ENCODE peak calls at places on chromosomes 2 and 18, in nine cellular contexts. K is fibroblast of lung; L is brain microvascular endothelial cell; V is suprapubic skin; B is stimulated activated CD8-positive, alpha-beta memory T cell treated with anti-CD3 and anti-CD28 coated beads, Interleukin-15, amount 100 ng/mL, for 48 hours; S is activated T-cell treated with anti-CD3 and anti-CD28 coated beads for 48 hours; M is effector memory CD4-positive, alpha-beta T cell; E is NCI-H748 treated with DMSO at 0.1 percent for 48 hours; R is stimulated activated naive CD4-positive, alpha-beta T cell. C is an unnamed sample.

GRCh38 chr2:218079943-218080913 is 11.2 kb downstream of the RUFY4 start:
- DNase-seq in L (no peak), S (no peak), R (no peak), V (no peak), E (no peak), B (no peak), K (no peak), M (no peak), C (no peak)

GRCh38 chr2:127410871-127411396 is 7.3 kb upstream of the PROC start:
- DNase-seq in L (no peak), S (no peak), B (no peak), R (no peak), E (no peak), V (no peak), K (peak; percentile 37), M (no peak), C (no peak)

GRCh38 chr18:77013777-77014525 is 118.6 kb downstream of the MBP start:
- DNase-seq in K (no peak), E (no peak), S (no peak), V (peak; percentile 80), M (no peak), R (no peak), B (no peak), L (no peak), C (no peak)

GRCh38 chr2:60560734-60561649 is 7.5 kb upstream of the BCL11A start:
- DNase-seq in M (no peak), E (no peak), R (no peak), K (no peak), B (no peak), S (no peak), V (no peak), L (no peak), C (no peak)

GRCh38 chr2:128499367-128500135 is 180.9 kb upstream of the HS6ST1 start:
- DNase-seq in L (no peak), V (no peak), M (no peak), R (no peak), E (no peak), B (no peak), S (no peak), K (no peak), C (no peak)

GRCh38 chr2:17934721-17935120 is 56.3 kb downstream of the KCNS3 start:
- DNase-seq in S (no peak), V (no peak), M (no peak), E (no peak), B (no peak), R (no peak), K (peak; percentile 58), L (peak; percentile 65), C (no peak)

GRCh38 chr2:233251306-233252116 is at the start of gene ATG16L1:
- DNase-seq in B (peak; percentile 94), E (peak; percentile 88), M (peak; percentile 93), L (peak; percentile 89), S (peak; percentile 96), R (peak; percentile 93), V (peak; percentile 96), K (peak; percentile 95), C (peak; percentile 95)

GRCh38 chr2:102632380-102633175 is 13.2 kb downstream of the SLC9A2 start:
- DNase-seq in V (no peak), M (no peak), R (no peak), S (no peak), L (no peak), E (no peak), B (no peak), K (no peak), C (no peak)

GRCh38 chr18:41484069-41484468 is 471.0 kb upstream of the PIK3C3 start:
- DNase-seq in S (no peak), E (peak; percentile 52), R (no peak), V (no peak), M (no peak), B (no peak), L (no peak), K (no peak), C (no peak)

GRCh38 chr2:36408198-36408703 is 52.7 kb downstream of the CRIM1 start:
- DNase-seq in B (no peak), E (no peak), L (peak; percentile 81), S (no peak), K (peak; percentile 74), M (no peak), R (no peak), V (no peak), C (no peak)

GRCh38 chr2:175445276-175445675 is 263.8 kb upstream of the ATP5MC3 start:
- DNase-seq in R (no peak), V (no peak), E (no peak), K (no peak), S (no peak), M (no peak), L (no peak), B (no peak), C (no peak)

GRCh38 chr2:216632952-216633615 is at the start of gene IGFBP2:
- DNase-seq in E (peak; percentile 68), V (no peak), B (peak; percentile 21), S (peak; percentile 36), R (no peak), M (no peak), L (no peak), K (peak; percentile 46), C (no peak)

GRCh38 chr2:20454036-20454981 is 7.4 kb downstream of the RHOB start:
- DNase-seq in V (no peak), S (no peak), M (no peak), E (no peak), K (no peak), R (no peak), B (no peak), L (no peak), C (no peak)

GRCh38 chr2:235084424-235084823 is 132.6 kb downstream of the SH3BP4 start:
- DNase-seq in K (no peak), L (no peak), B (no peak), S (no peak), M (no peak), R (no peak), V (no peak), E (no peak), C (no peak)

GRCh38 chr2:115165529-115166109 is 723.2 kb downstream of the DPP10 start:
- DNase-seq in S (no peak), E (peak; percentile 7), L (peak; percentile 12), R (no peak), V (no peak), M (no peak), K (peak; percentile 41), B (no peak), C (no peak)

GRCh38 chr2:54122939-54123338 is 7.5 kb downstream of the ACYP2 start:
- DNase-seq in M (no peak), B (no peak), K (peak; percentile 15), V (no peak), L (peak; percentile 76), S (no peak), E (no peak), R (no peak), C (no peak)

GRCh38 chr2:239369631-239370161 is 31.1 kb downstream of the HDAC4 start:
- DNase-seq in M (peak; percentile 70), V (peak; percentile 78), E (no peak), L (peak; percentile 24), K (no peak), R (peak; percentile 80), B (peak; percentile 48), S (peak; percentile 65), C (peak; percentile 92)

GRCh38 chr18:27712066-27712465 is 464.9 kb downstream of the CDH2 start:
- DNase-seq in L (no peak), K (no peak), R (no peak), E (peak; percentile 52), S (no peak), V (no peak), M (no peak), B (no peak), C (no peak)

GRCh38 chr2:23509593-23510295 is 124.8 kb downstream of the KLHL29 start:
- DNase-seq in R (no peak), V (no peak), E (no peak), S (no peak), L (no peak), B (no peak), K (no peak), M (no peak), C (no peak)

GRCh38 chr2:118114863-118115262 is 26.6 kb downstream of the INSIG2 start:
- DNase-seq in E (no peak), V (no peak), S (no peak), R (no peak), M (no peak), L (no peak), K (no peak), B (no peak), C (no peak)

GRCh38 chr2:216508229-216508628 is 9.6 kb downstream of the RPL37A start:
- DNase-seq in R (no peak), M (no peak), V (no peak), K (no peak), B (no peak), S (no peak), E (no peak), L (no peak), C (no peak)

GRCh38 chr2:196208915-196209314 is 37.5 kb upstream of the STK17B start:
- DNase-seq in K (no peak), R (no peak), S (no peak), B (no peak), M (no peak), E (no peak), L (no peak), V (no peak), C (no peak)

GRCh38 chr2:217943379-217944321 is 59.1 kb downstream of the TNS1 start:
- DNase-seq in M (no peak), K (peak; percentile 44), S (no peak), L (peak; percentile 55), E (no peak), V (no peak), R (no peak), B (no peak), C (no peak)

GRCh38 chr2:54161660-54162059 is 46.2 kb downstream of the ACYP2 start:
- DNase-seq in E (no peak), K (peak; percentile 36), S (no peak), L (no peak), M (no peak), V (no peak), B (no peak), R (no peak), C (no peak)

GRCh38 chr2:219736196-219736595 is 108.8 kb downstream of the SLC4A3 start:
- DNase-seq in L (peak; percentile 67), R (no peak), V (no peak), K (peak; percentile 82), E (peak; percentile 61), S (no peak), B (no peak), M (no peak), C (no peak)

GRCh38 chr2:9820020-9820973 is 23.0 kb upstream of the TAF1B start:
- DNase-seq in S (no peak), M (no peak), L (peak; percentile 22), V (no peak), B (no peak), K (peak; percentile 51), E (no peak), R (no peak), C (no peak)

GRCh38 chr2:99485824-99486223 is 4.0 kb downstream of the REV1 start:
- DNase-seq in B (no peak), R (no peak), L (no peak), M (no peak), K (no peak), E (no peak), S (no peak), V (no peak), C (no peak)

GRCh38 chr2:101704816-101705565 is 7.5 kb downstream of the MAP4K4 start:
- DNase-seq in B (no peak), V (no peak), M (no peak), K (peak; percentile 49), R (no peak), L (no peak), S (no peak), E (no peak), C (no peak)

GRCh38 chr2:96344011-96344410 is 8.4 kb downstream of the NCAPH start:
- DNase-seq in B (peak; percentile 27), K (no peak), V (no peak), L (peak; percentile 42), S (no peak), R (no peak), E (no peak), M (peak; percentile 51), C (peak; percentile 66)

GRCh38 chr18:14767474-14767873 is 19.5 kb downstream of the ANKRD30B start:
- DNase-seq in M (no peak), L (no peak), B (no peak), S (no peak), V (no peak), R (no peak), E (no peak), K (peak; percentile 43), C (no peak)

GRCh38 chr2:186949716-186950256 is 100.8 kb upstream of the ZSWIM2 start:
- DNase-seq in S (no peak), B (no peak), M (no peak), K (no peak), L (no peak), R (no peak), V (no peak), E (no peak), C (no peak)